ENCODE peak calls at places on chromosomes 11 and 22, in seven cellular contexts. One of them, this sample, is unnamed. For H3K9me3, the result is how much of the 10 kb centered on the place peaks cover.

GRCh38 chr22:24076091-24076867 is 65.2 kb downstream of the CABIN1 start:
- DNase-seq in HCT116: no peak
- DNase-seq in body of pancreas: no peak
- DNase-seq in CD8-positive, alpha-beta T cell: no peak
- DNase-seq in cardiac muscle cell: no peak
- DNase-seq in GM12878: no peak
- DNase-seq in CD4-positive, alpha-beta memory T cell: no peak
- DNase-seq in this sample: no peak

GRCh38 chr22:37745548-37746365 is 48.9 kb downstream of the TRIOBP start:
- DNase-seq in HCT116: no peak
- DNase-seq in body of pancreas: peak
- DNase-seq in CD8-positive, alpha-beta T cell: peak
- DNase-seq in cardiac muscle cell: peak
- DNase-seq in GM12878: peak
- DNase-seq in CD4-positive, alpha-beta memory T cell: peak
- DNase-seq in this sample: peak

GRCh38 chr11:118396097-118396501 is 5.3 kb upstream of the ATP5MG start:
- DNase-seq in HCT116: no peak
- DNase-seq in body of pancreas: no peak
- DNase-seq in CD8-positive, alpha-beta T cell: no peak
- DNase-seq in cardiac muscle cell: no peak
- DNase-seq in GM12878: no peak
- DNase-seq in CD4-positive, alpha-beta memory T cell: peak
- DNase-seq in this sample: no peak

GRCh38 chr11:82987997-82988396 is 83.7 kb downstream of the RAB30 start:
- DNase-seq in HCT116: no peak
- DNase-seq in body of pancreas: no peak
- DNase-seq in CD8-positive, alpha-beta T cell: no peak
- DNase-seq in cardiac muscle cell: no peak
- DNase-seq in GM12878: no peak
- DNase-seq in CD4-positive, alpha-beta memory T cell: no peak
- DNase-seq in this sample: no peak

GRCh38 chr22:37225481-37225880 is 13.2 kb upstream of the SSTR3 start:
- DNase-seq in HCT116: no peak
- DNase-seq in body of pancreas: no peak
- DNase-seq in CD8-positive, alpha-beta T cell: no peak
- DNase-seq in cardiac muscle cell: no peak
- DNase-seq in GM12878: no peak
- DNase-seq in CD4-positive, alpha-beta memory T cell: no peak
- DNase-seq in this sample: no peak

GRCh38 chr11:19935507-19935906 is 222.9 kb downstream of the NAV2 start:
- DNase-seq in HCT116: no peak
- DNase-seq in body of pancreas: no peak
- DNase-seq in CD8-positive, alpha-beta T cell: no peak
- DNase-seq in cardiac muscle cell: no peak
- DNase-seq in GM12878: no peak
- DNase-seq in CD4-positive, alpha-beta memory T cell: no peak
- DNase-seq in this sample: no peak

GRCh38 chr22:38638734-38639133 is 17.5 kb downstream of the FAM227A start:
- DNase-seq in HCT116: no peak
- DNase-seq in body of pancreas: no peak
- DNase-seq in CD8-positive, alpha-beta T cell: no peak
- DNase-seq in cardiac muscle cell: peak
- DNase-seq in GM12878: no peak
- DNase-seq in CD4-positive, alpha-beta memory T cell: no peak
- DNase-seq in this sample: no peak

GRCh38 chr22:33300165-33300564 is 242.0 kb upstream of the SYN3 start:
- DNase-seq in HCT116: no peak
- DNase-seq in body of pancreas: no peak
- DNase-seq in CD8-positive, alpha-beta T cell: no peak
- DNase-seq in cardiac muscle cell: no peak
- DNase-seq in GM12878: peak
- DNase-seq in CD4-positive, alpha-beta memory T cell: no peak
- DNase-seq in this sample: no peak

GRCh38 chr11:65386307-65387081 is at the start of gene FRMD8:
- DNase-seq in HCT116: peak
- DNase-seq in body of pancreas: peak
- DNase-seq in CD8-positive, alpha-beta T cell: peak
- DNase-seq in cardiac muscle cell: peak
- DNase-seq in GM12878: no peak
- DNase-seq in CD4-positive, alpha-beta memory T cell: peak
- DNase-seq in this sample: peak

GRCh38 chr11:65266210-65266609 is 4.4 kb downstream of the POLA2 start:
- DNase-seq in HCT116: no peak
- DNase-seq in body of pancreas: no peak
- DNase-seq in CD8-positive, alpha-beta T cell: no peak
- DNase-seq in cardiac muscle cell: no peak
- DNase-seq in GM12878: no peak
- DNase-seq in CD4-positive, alpha-beta memory T cell: no peak
- DNase-seq in this sample: no peak

GRCh38 chr11:124672531-124673215 is 866 bp downstream of the SIAE start:
- DNase-seq in HCT116: no peak
- DNase-seq in body of pancreas: no peak
- DNase-seq in CD8-positive, alpha-beta T cell: no peak
- DNase-seq in cardiac muscle cell: no peak
- DNase-seq in GM12878: no peak
- DNase-seq in CD4-positive, alpha-beta memory T cell: no peak
- DNase-seq in this sample: no peak

GRCh38 chr11:93895106-93895862 is 44.9 kb upstream of the VSTM5 start:
- DNase-seq in HCT116: peak
- DNase-seq in body of pancreas: peak
- DNase-seq in CD8-positive, alpha-beta T cell: no peak
- DNase-seq in cardiac muscle cell: peak
- DNase-seq in GM12878: no peak
- DNase-seq in CD4-positive, alpha-beta memory T cell: peak
- DNase-seq in this sample: no peak

GRCh38 chr11:80505771-80506170 is 1064.9 kb upstream of the TENM4 start:
- DNase-seq in HCT116: no peak
- DNase-seq in body of pancreas: no peak
- DNase-seq in CD8-positive, alpha-beta T cell: no peak
- DNase-seq in cardiac muscle cell: no peak
- DNase-seq in GM12878: no peak
- DNase-seq in CD4-positive, alpha-beta memory T cell: no peak
- DNase-seq in this sample: no peak

DNA sequence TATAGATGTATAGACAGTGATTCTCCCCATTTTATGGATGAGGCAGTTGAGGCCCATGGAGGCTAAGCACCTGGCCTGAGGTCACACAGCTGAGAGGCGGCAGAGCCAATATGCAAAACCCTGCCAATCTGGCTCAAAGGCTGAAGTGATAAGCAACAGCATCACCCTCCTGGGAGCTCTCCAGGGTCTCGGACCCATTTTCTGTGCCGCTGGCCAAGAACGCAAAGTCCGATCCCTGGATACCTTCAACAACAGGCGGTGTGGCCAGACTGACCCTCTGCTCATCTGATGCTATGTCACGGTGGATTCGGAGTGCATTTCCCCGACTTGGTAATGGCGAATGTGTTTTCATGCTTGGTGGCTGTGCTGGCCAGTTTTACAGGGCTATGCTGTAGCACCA is 595.0 kb downstream of the TBC1D22A start:
- DNase-seq in HCT116: no peak
- DNase-seq in body of pancreas: no peak
- DNase-seq in CD8-positive, alpha-beta T cell: no peak
- DNase-seq in cardiac muscle cell: no peak
- DNase-seq in GM12878: no peak
- DNase-seq in CD4-positive, alpha-beta memory T cell: no peak
- DNase-seq in this sample: no peak
- H3K9me3 ChIP-seq in HCT116: under half
- H3K9me3 ChIP-seq in body of pancreas: under half
- H3K9me3 ChIP-seq in CD8-positive, alpha-beta T cell: under half
- H3K9me3 ChIP-seq in cardiac muscle cell: under half
- H3K9me3 ChIP-seq in GM12878: under half
- H3K9me3 ChIP-seq in CD4-positive, alpha-beta memory T cell: under half
- H3K9me3 ChIP-seq in this sample: under half

GRCh38 chr11:55658608-55659007 is 3.4 kb upstream of the OR4C6 start:
- DNase-seq in HCT116: no peak
- DNase-seq in body of pancreas: no peak
- DNase-seq in CD8-positive, alpha-beta T cell: no peak
- DNase-seq in cardiac muscle cell: no peak
- DNase-seq in GM12878: no peak
- DNase-seq in CD4-positive, alpha-beta memory T cell: no peak
- DNase-seq in this sample: no peak
- H3K9me3 ChIP-seq in HCT116: under half
- H3K9me3 ChIP-seq in body of pancreas: under half
- H3K9me3 ChIP-seq in CD8-positive, alpha-beta T cell: under half
- H3K9me3 ChIP-seq in cardiac muscle cell: under half
- H3K9me3 ChIP-seq in GM12878: under half
- H3K9me3 ChIP-seq in CD4-positive, alpha-beta memory T cell: under half
- H3K9me3 ChIP-seq in this sample: under half

GRCh38 chr22:47448231-47449035 is 686.0 kb downstream of the TBC1D22A start:
- DNase-seq in HCT116: no peak
- DNase-seq in body of pancreas: no peak
- DNase-seq in CD8-positive, alpha-beta T cell: no peak
- DNase-seq in cardiac muscle cell: no peak
- DNase-seq in GM12878: no peak
- DNase-seq in CD4-positive, alpha-beta memory T cell: no peak
- DNase-seq in this sample: no peak

GRCh38 chr22:47446821-47447810 is 684.7 kb downstream of the TBC1D22A start:
- DNase-seq in HCT116: no peak
- DNase-seq in body of pancreas: no peak
- DNase-seq in CD8-positive, alpha-beta T cell: no peak
- DNase-seq in cardiac muscle cell: no peak
- DNase-seq in GM12878: no peak
- DNase-seq in CD4-positive, alpha-beta memory T cell: no peak
- DNase-seq in this sample: no peak

GRCh38 chr22:47450876-47451475 is 688.5 kb downstream of the TBC1D22A start:
- DNase-seq in HCT116: no peak
- DNase-seq in body of pancreas: no peak
- DNase-seq in CD8-positive, alpha-beta T cell: no peak
- DNase-seq in cardiac muscle cell: no peak
- DNase-seq in GM12878: no peak
- DNase-seq in CD4-positive, alpha-beta memory T cell: no peak
- DNase-seq in this sample: no peak

GRCh38 chr22:47452184-47452583 is 689.7 kb downstream of the TBC1D22A start:
- DNase-seq in HCT116: peak
- DNase-seq in body of pancreas: no peak
- DNase-seq in CD8-positive, alpha-beta T cell: no peak
- DNase-seq in cardiac muscle cell: no peak
- DNase-seq in GM12878: no peak
- DNase-seq in CD4-positive, alpha-beta memory T cell: no peak
- DNase-seq in this sample: no peak

DNA sequence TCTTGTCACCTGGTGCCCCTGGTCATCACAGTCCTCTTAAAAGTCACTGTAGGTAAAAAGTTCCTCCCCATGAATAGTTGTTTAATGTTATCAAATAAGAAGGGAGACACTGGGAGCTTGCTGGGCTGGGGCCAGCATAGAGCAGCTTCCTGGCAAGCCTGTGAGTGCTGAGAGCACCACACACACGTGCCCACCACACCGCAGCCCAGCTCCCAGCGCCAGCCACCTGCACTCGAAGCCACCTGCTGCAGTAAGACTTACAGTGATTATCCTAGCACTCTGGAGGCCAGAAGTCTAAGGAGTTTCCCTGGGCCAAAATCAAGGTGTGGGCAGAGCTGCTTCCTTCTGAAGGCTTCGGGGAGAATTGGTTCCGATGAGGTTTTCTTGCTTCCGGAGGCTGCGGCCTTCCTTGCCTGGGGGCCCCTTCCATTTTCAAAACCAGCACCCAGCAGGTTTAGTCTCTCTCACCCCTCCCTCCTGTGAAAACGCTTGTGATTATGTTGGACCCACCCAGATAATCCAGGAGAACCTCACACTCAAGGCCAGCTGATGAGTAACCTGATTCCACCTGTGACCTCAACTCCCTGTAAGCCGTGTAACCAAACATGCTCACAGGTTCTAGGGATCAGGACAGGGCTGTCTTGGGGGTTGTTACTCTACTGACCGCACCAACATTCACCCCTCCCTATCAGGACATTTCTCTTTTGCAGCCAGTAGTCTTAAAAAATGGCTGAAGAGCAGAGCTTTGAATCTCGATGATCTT is 687.2 kb downstream of the TBC1D22A start:
- DNase-seq in HCT116: no peak
- DNase-seq in body of pancreas: no peak
- DNase-seq in CD8-positive, alpha-beta T cell: no peak
- DNase-seq in cardiac muscle cell: no peak
- DNase-seq in GM12878: no peak
- DNase-seq in CD4-positive, alpha-beta memory T cell: no peak
- DNase-seq in this sample: no peak
- H3K9me3 ChIP-seq in HCT116: under half
- H3K9me3 ChIP-seq in body of pancreas: under half
- H3K9me3 ChIP-seq in CD8-positive, alpha-beta T cell: under half
- H3K9me3 ChIP-seq in cardiac muscle cell: under half
- H3K9me3 ChIP-seq in GM12878: under half
- H3K9me3 ChIP-seq in CD4-positive, alpha-beta memory T cell: under half
- H3K9me3 ChIP-seq in this sample: under half

GRCh38 chr22:49006207-49007012 is 821.3 kb downstream of the BRD1 start:
- DNase-seq in HCT116: no peak
- DNase-seq in body of pancreas: no peak
- DNase-seq in CD8-positive, alpha-beta T cell: no peak
- DNase-seq in cardiac muscle cell: no peak
- DNase-seq in GM12878: no peak
- DNase-seq in CD4-positive, alpha-beta memory T cell: no peak
- DNase-seq in this sample: no peak
- H3K9me3 ChIP-seq in HCT116: under half
- H3K9me3 ChIP-seq in body of pancreas: under half
- H3K9me3 ChIP-seq in CD8-positive, alpha-beta T cell: under half
- H3K9me3 ChIP-seq in cardiac muscle cell: under half
- H3K9me3 ChIP-seq in GM12878: under half
- H3K9me3 ChIP-seq in CD4-positive, alpha-beta memory T cell: under half
- H3K9me3 ChIP-seq in this sample: under half

DNA sequence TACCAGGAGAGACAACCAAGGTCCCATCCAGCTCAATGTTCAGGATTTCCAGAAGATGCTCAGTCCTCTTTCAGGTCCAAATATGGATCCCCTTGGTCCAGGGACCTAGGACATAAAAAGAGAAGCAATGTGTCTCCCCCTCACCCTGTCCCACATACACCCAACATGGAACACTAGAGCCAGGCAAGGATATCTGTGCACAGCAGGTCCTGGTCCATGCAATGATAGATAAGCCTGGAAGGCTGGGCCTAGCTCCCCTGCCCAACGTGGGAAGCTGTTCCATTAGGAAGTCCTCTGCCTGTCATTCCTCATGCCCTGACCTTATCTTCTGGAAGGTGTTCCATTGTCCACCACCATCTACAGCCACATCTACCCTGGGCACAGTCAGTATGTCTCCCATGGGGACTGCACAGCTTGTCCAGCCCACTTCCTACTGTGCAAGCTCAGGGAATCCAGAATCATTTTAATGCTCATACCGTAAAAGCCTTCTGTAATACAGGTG is 1434.8 kb downstream of the TBC1D22A start:
- DNase-seq in HCT116: no peak
- DNase-seq in body of pancreas: no peak
- DNase-seq in CD8-positive, alpha-beta T cell: no peak
- DNase-seq in cardiac muscle cell: no peak
- DNase-seq in GM12878: no peak
- DNase-seq in CD4-positive, alpha-beta memory T cell: no peak
- DNase-seq in this sample: no peak
- H3K9me3 ChIP-seq in HCT116: under half
- H3K9me3 ChIP-seq in body of pancreas: under half
- H3K9me3 ChIP-seq in CD8-positive, alpha-beta T cell: under half
- H3K9me3 ChIP-seq in cardiac muscle cell: under half
- H3K9me3 ChIP-seq in GM12878: under half
- H3K9me3 ChIP-seq in CD4-positive, alpha-beta memory T cell: under half
- H3K9me3 ChIP-seq in this sample: under half